ENCODE peak calls at places on chromosome 19, in nine cellular contexts. One of them, this sample, is unnamed. For H3K4me1 and H3K27me3, the result is how much of the 10 kb centered on the place peaks cover.

GRCh38 chr19:54682306-54682705 is 19.5 kb downstream of the LILRB4 start:
- DNase-seq in tibial nerve: no peak
- DNase-seq in GM23248: no peak
- DNase-seq in H9: no peak
- DNase-seq in astrocyte: no peak
- DNase-seq in body of pancreas: no peak
- DNase-seq in CD8-positive, alpha-beta memory T cell: no peak
- DNase-seq in uterus: no peak
- DNase-seq in esophagus squamous epithelium: no peak
- DNase-seq in this sample: no peak

GRCh38 chr19:4584670-4585460 is 25.4 kb upstream of the SEMA6B start:
- DNase-seq in H9: no peak
- DNase-seq in astrocyte: no peak
- DNase-seq in tibial nerve: no peak
- DNase-seq in CD8-positive, alpha-beta memory T cell: no peak
- DNase-seq in body of pancreas: no peak
- DNase-seq in esophagus squamous epithelium: no peak
- DNase-seq in uterus: no peak
- DNase-seq in GM23248: no peak
- DNase-seq in this sample: no peak

GRCh38 chr19:41445575-41445974 is 2.6 kb downstream of the ERICH4 start:
- DNase-seq in esophagus squamous epithelium: no peak
- DNase-seq in astrocyte: no peak
- DNase-seq in CD8-positive, alpha-beta memory T cell: no peak
- DNase-seq in GM23248: no peak
- DNase-seq in H9: no peak
- DNase-seq in tibial nerve: no peak
- DNase-seq in body of pancreas: no peak
- DNase-seq in uterus: no peak
- DNase-seq in this sample: no peak

GRCh38 chr19:58196911-58197616 is 14.2 kb downstream of the ZNF274 start:
- DNase-seq in esophagus squamous epithelium: no peak
- DNase-seq in astrocyte: peak
- DNase-seq in CD8-positive, alpha-beta memory T cell: no peak
- DNase-seq in uterus: no peak
- DNase-seq in body of pancreas: no peak
- DNase-seq in H9: no peak
- DNase-seq in GM23248: peak
- DNase-seq in tibial nerve: no peak
- DNase-seq in this sample: peak

GRCh38 chr19:8158411-8159074 is 9.2 kb upstream of the FBN3 start:
- DNase-seq in CD8-positive, alpha-beta memory T cell: no peak
- DNase-seq in body of pancreas: peak
- DNase-seq in astrocyte: peak
- DNase-seq in esophagus squamous epithelium: no peak
- DNase-seq in H9: peak
- DNase-seq in GM23248: peak
- DNase-seq in tibial nerve: no peak
- DNase-seq in uterus: no peak
- DNase-seq in this sample: no peak

GRCh38 chr19:15457701-15458484 is 6.5 kb downstream of the RASAL3 start:
- DNase-seq in body of pancreas: no peak
- DNase-seq in esophagus squamous epithelium: no peak
- DNase-seq in H9: no peak
- DNase-seq in astrocyte: no peak
- DNase-seq in GM23248: no peak
- DNase-seq in tibial nerve: no peak
- DNase-seq in uterus: no peak
- DNase-seq in CD8-positive, alpha-beta memory T cell: no peak
- DNase-seq in this sample: no peak

GRCh38 chr19:19900124-19900523 is 622 bp upstream of the ZNF93 start:
- DNase-seq in astrocyte: peak
- DNase-seq in GM23248: peak
- DNase-seq in body of pancreas: peak
- DNase-seq in H9: no peak
- DNase-seq in tibial nerve: no peak
- DNase-seq in CD8-positive, alpha-beta memory T cell: no peak
- DNase-seq in uterus: no peak
- DNase-seq in esophagus squamous epithelium: no peak
- DNase-seq in this sample: no peak

GRCh38 chr19:48964205-48965032 is 690 bp upstream of the FTL start:
- DNase-seq in esophagus squamous epithelium: no peak
- DNase-seq in astrocyte: peak
- DNase-seq in H9: no peak
- DNase-seq in uterus: no peak
- DNase-seq in tibial nerve: no peak
- DNase-seq in GM23248: peak
- DNase-seq in body of pancreas: peak
- DNase-seq in CD8-positive, alpha-beta memory T cell: no peak
- DNase-seq in this sample: no peak

GRCh38 chr19:10228925-10229324 is 2.2 kb downstream of the S1PR2 start:
- DNase-seq in tibial nerve: no peak
- DNase-seq in astrocyte: no peak
- DNase-seq in CD8-positive, alpha-beta memory T cell: peak
- DNase-seq in GM23248: peak
- DNase-seq in H9: peak
- DNase-seq in body of pancreas: no peak
- DNase-seq in uterus: no peak
- DNase-seq in esophagus squamous epithelium: no peak
- DNase-seq in this sample: no peak

GRCh38 chr19:8552810-8553209 is 24.4 kb downstream of the MYO1F start:
- DNase-seq in uterus: no peak
- DNase-seq in H9: peak
- DNase-seq in GM23248: no peak
- DNase-seq in astrocyte: peak
- DNase-seq in tibial nerve: no peak
- DNase-seq in CD8-positive, alpha-beta memory T cell: no peak
- DNase-seq in esophagus squamous epithelium: no peak
- DNase-seq in body of pancreas: no peak
- DNase-seq in this sample: no peak

GRCh38 chr19:13850910-13851753 is 25.8 kb upstream of the NANOS3 start:
- DNase-seq in GM23248: peak
- DNase-seq in tibial nerve: peak
- DNase-seq in esophagus squamous epithelium: no peak
- DNase-seq in H9: peak
- DNase-seq in CD8-positive, alpha-beta memory T cell: peak
- DNase-seq in uterus: peak
- DNase-seq in astrocyte: peak
- DNase-seq in body of pancreas: peak
- DNase-seq in this sample: peak

GRCh38 chr19:29841559-29842367 is 30.0 kb downstream of the CCNE1 start:
- DNase-seq in uterus: no peak
- DNase-seq in GM23248: peak
- DNase-seq in H9: peak
- DNase-seq in astrocyte: peak
- DNase-seq in esophagus squamous epithelium: no peak
- DNase-seq in body of pancreas: no peak
- DNase-seq in CD8-positive, alpha-beta memory T cell: no peak
- DNase-seq in tibial nerve: no peak
- DNase-seq in this sample: peak

GRCh38 chr19:34962281-34962944 is 1.6 kb downstream of the ZNF792 start:
- DNase-seq in CD8-positive, alpha-beta memory T cell: no peak
- DNase-seq in esophagus squamous epithelium: no peak
- DNase-seq in astrocyte: no peak
- DNase-seq in GM23248: no peak
- DNase-seq in H9: no peak
- DNase-seq in body of pancreas: peak
- DNase-seq in uterus: no peak
- DNase-seq in tibial nerve: no peak
- DNase-seq in this sample: no peak

GRCh38 chr19:41297628-41298326 is 12.2 kb upstream of the CCDC97 start:
- DNase-seq in body of pancreas: peak
- DNase-seq in esophagus squamous epithelium: no peak
- DNase-seq in CD8-positive, alpha-beta memory T cell: no peak
- DNase-seq in tibial nerve: no peak
- DNase-seq in astrocyte: no peak
- DNase-seq in uterus: no peak
- DNase-seq in GM23248: peak
- DNase-seq in H9: no peak
- DNase-seq in this sample: no peak

GRCh38 chr19:6480843-6481415 is 658 bp downstream of the DENND1C start:
- DNase-seq in esophagus squamous epithelium: no peak
- DNase-seq in tibial nerve: no peak
- DNase-seq in CD8-positive, alpha-beta memory T cell: no peak
- DNase-seq in GM23248: no peak
- DNase-seq in body of pancreas: no peak
- DNase-seq in astrocyte: no peak
- DNase-seq in H9: no peak
- DNase-seq in uterus: no peak
- DNase-seq in this sample: no peak

GRCh38 chr19:11747277-11747676 is 8.5 kb upstream of the ZNF823 start:
- DNase-seq in esophagus squamous epithelium: no peak
- DNase-seq in H9: no peak
- DNase-seq in CD8-positive, alpha-beta memory T cell: no peak
- DNase-seq in astrocyte: no peak
- DNase-seq in GM23248: no peak
- DNase-seq in tibial nerve: no peak
- DNase-seq in body of pancreas: no peak
- DNase-seq in uterus: no peak
- DNase-seq in this sample: no peak

GRCh38 chr19:17998827-17999150 is 9.2 kb upstream of the ARRDC2 start:
- DNase-seq in uterus: no peak
- DNase-seq in body of pancreas: no peak
- DNase-seq in CD8-positive, alpha-beta memory T cell: no peak
- DNase-seq in GM23248: no peak
- DNase-seq in esophagus squamous epithelium: no peak
- DNase-seq in astrocyte: no peak
- DNase-seq in H9: no peak
- DNase-seq in tibial nerve: no peak
- DNase-seq in this sample: no peak

GRCh38 chr19:47719047-47719885 is 6.0 kb downstream of the EHD2 start:
- DNase-seq in body of pancreas: peak
- DNase-seq in esophagus squamous epithelium: no peak
- DNase-seq in H9: no peak
- DNase-seq in tibial nerve: peak
- DNase-seq in CD8-positive, alpha-beta memory T cell: no peak
- DNase-seq in GM23248: peak
- DNase-seq in astrocyte: peak
- DNase-seq in uterus: peak
- DNase-seq in this sample: peak

DNA sequence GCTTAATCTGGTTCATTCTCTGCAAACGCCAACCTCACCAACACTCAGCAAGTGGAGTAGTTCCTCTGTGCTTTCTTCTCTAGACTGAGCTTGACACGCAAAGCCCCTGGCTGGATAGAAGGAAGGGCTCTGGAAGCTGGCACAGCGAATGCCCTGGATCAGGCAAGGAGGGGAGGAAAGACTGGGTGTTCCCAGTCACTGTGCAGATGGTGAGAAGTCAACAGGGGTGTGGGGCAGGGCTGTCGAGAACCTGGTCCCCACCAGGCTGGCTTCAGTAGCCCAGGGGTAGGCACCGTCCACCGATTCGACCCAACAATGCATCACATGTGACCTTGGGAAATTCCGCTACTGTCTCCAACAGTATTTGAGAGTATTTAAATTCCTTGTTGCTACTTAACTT is 65.5 kb downstream of the TSHZ3 start:
- DNase-seq in astrocyte: no peak
- DNase-seq in uterus: no peak
- DNase-seq in GM23248: no peak
- DNase-seq in tibial nerve: no peak
- DNase-seq in H9: no peak
- DNase-seq in body of pancreas: no peak
- DNase-seq in esophagus squamous epithelium: no peak
- DNase-seq in CD8-positive, alpha-beta memory T cell: no peak
- DNase-seq in this sample: no peak
- H3K27ac ChIP-seq in astrocyte: no peak
- H3K27ac ChIP-seq in uterus: no peak
- H3K27ac ChIP-seq in GM23248: no peak
- H3K27ac ChIP-seq in tibial nerve: no peak
- H3K27ac ChIP-seq in H9: no peak
- H3K27ac ChIP-seq in body of pancreas: no peak
- H3K27ac ChIP-seq in esophagus squamous epithelium: no peak
- H3K27ac ChIP-seq in CD8-positive, alpha-beta memory T cell: no peak
- H3K27ac ChIP-seq in this sample: no peak

GRCh38 chr19:38653028-38653571 is 5.7 kb downstream of the ACTN4 start:
- DNase-seq in astrocyte: peak
- DNase-seq in uterus: no peak
- DNase-seq in GM23248: peak
- DNase-seq in H9: no peak
- DNase-seq in tibial nerve: no peak
- DNase-seq in body of pancreas: peak
- DNase-seq in esophagus squamous epithelium: no peak
- DNase-seq in CD8-positive, alpha-beta memory T cell: no peak
- DNase-seq in this sample: peak
- H3K4me1 ChIP-seq in astrocyte: half or more
- H3K4me1 ChIP-seq in uterus: under half
- H3K4me1 ChIP-seq in GM23248: half or more
- H3K4me1 ChIP-seq in H9: under half
- H3K4me1 ChIP-seq in tibial nerve: half or more
- H3K4me1 ChIP-seq in body of pancreas: half or more
- H3K4me1 ChIP-seq in esophagus squamous epithelium: half or more
- H3K4me1 ChIP-seq in CD8-positive, alpha-beta memory T cell: half or more
- H3K4me1 ChIP-seq in this sample: half or more

GRCh38 chr19:51144482-51145045 is 2.5 kb downstream of the SIGLEC7 start:
- DNase-seq in astrocyte: no peak
- DNase-seq in tibial nerve: no peak
- DNase-seq in H9: no peak
- DNase-seq in CD8-positive, alpha-beta memory T cell: no peak
- DNase-seq in esophagus squamous epithelium: no peak
- DNase-seq in GM23248: no peak
- DNase-seq in body of pancreas: no peak
- DNase-seq in uterus: no peak
- DNase-seq in this sample: no peak
- H3K27me3 ChIP-seq in astrocyte: under half
- H3K27me3 ChIP-seq in tibial nerve: under half
- H3K27me3 ChIP-seq in H9: under half
- H3K27me3 ChIP-seq in CD8-positive, alpha-beta memory T cell: under half
- H3K27me3 ChIP-seq in esophagus squamous epithelium: under half
- H3K27me3 ChIP-seq in GM23248: under half
- H3K27me3 ChIP-seq in body of pancreas: under half
- H3K27me3 ChIP-seq in uterus: under half
- H3K27me3 ChIP-seq in this sample: under half

DNA sequence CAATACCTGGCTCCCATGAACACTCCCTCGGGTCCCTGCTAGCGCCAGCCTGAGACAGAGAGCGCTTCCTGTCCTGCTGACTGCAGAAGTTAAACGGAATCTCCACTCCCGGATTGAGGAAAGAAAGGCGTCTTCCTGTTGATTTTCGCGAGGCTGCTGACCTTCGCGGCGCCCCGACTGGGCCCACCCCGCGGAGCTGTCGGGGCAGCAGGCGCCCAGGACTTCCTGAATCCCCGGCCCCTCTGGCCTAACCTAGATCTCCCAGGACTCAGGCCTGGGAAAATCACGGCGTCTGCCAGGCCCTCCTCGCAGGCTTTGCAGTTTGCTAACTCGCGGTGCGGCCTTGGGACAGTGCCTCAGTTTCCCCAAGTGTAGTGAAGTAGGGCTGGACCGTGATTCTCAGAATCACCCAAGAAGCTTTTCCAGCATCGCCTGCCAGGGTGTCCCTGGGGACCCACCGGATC is 108.8 kb downstream of the KCTD15 start:
- DNase-seq in esophagus squamous epithelium: no peak
- DNase-seq in GM23248: no peak
- DNase-seq in uterus: no peak
- DNase-seq in tibial nerve: no peak
- DNase-seq in H9: peak
- DNase-seq in CD8-positive, alpha-beta memory T cell: no peak
- DNase-seq in body of pancreas: peak
- DNase-seq in astrocyte: no peak
- DNase-seq in this sample: no peak
- H3K27ac ChIP-seq in esophagus squamous epithelium: peak
- H3K27ac ChIP-seq in GM23248: no peak
- H3K27ac ChIP-seq in uterus: peak
- H3K27ac ChIP-seq in tibial nerve: peak
- H3K27ac ChIP-seq in H9: peak
- H3K27ac ChIP-seq in CD8-positive, alpha-beta memory T cell: no peak
- H3K27ac ChIP-seq in body of pancreas: peak
- H3K27ac ChIP-seq in astrocyte: peak
- H3K27ac ChIP-seq in this sample: no peak

This sample was measured in SJSA1.